ENCODE peak calls at places on chromosomes 11 and 22, in eight cellular contexts. One of them, this sample, is unnamed.

GRCh38 chr11:80393210-80393609 is 952.4 kb upstream of the TENM4 start:
- DNase-seq in lower leg skin: no peak
- DNase-seq in ovary: no peak
- DNase-seq in Right ventricle myocardium superior: no peak
- DNase-seq in PC-3: no peak
- DNase-seq in cardiac muscle cell: no peak
- DNase-seq in activated T-cell treated with anti-CD3 and anti-CD28 coated beads for 4 hours: no peak
- DNase-seq in NAMALWA: no peak
- DNase-seq in this sample: no peak

GRCh38 chr11:8768625-8769333 is 86.2 kb downstream of the RPL27A start:
- DNase-seq in lower leg skin: peak
- DNase-seq in ovary: no peak
- DNase-seq in Right ventricle myocardium superior: peak
- DNase-seq in PC-3: peak
- DNase-seq in cardiac muscle cell: no peak
- DNase-seq in activated T-cell treated with anti-CD3 and anti-CD28 coated beads for 4 hours: no peak
- DNase-seq in NAMALWA: no peak
- DNase-seq in this sample: no peak

GRCh38 chr11:78203184-78203583 is 14.5 kb downstream of the USP35 start:
- DNase-seq in lower leg skin: no peak
- DNase-seq in ovary: no peak
- DNase-seq in Right ventricle myocardium superior: no peak
- DNase-seq in PC-3: no peak
- DNase-seq in cardiac muscle cell: no peak
- DNase-seq in activated T-cell treated with anti-CD3 and anti-CD28 coated beads for 4 hours: peak
- DNase-seq in NAMALWA: no peak
- DNase-seq in this sample: peak

GRCh38 chr22:32248276-32248675 is 6.9 kb downstream of the SLC5A4 start:
- DNase-seq in lower leg skin: no peak
- DNase-seq in ovary: no peak
- DNase-seq in Right ventricle myocardium superior: no peak
- DNase-seq in PC-3: no peak
- DNase-seq in cardiac muscle cell: no peak
- DNase-seq in activated T-cell treated with anti-CD3 and anti-CD28 coated beads for 4 hours: no peak
- DNase-seq in NAMALWA: no peak
- DNase-seq in this sample: no peak

GRCh38 chr11:64787526-64788320 is 9.4 kb upstream of the SF1 start:
- DNase-seq in lower leg skin: peak
- DNase-seq in ovary: no peak
- DNase-seq in Right ventricle myocardium superior: peak
- DNase-seq in PC-3: peak
- DNase-seq in cardiac muscle cell: peak
- DNase-seq in activated T-cell treated with anti-CD3 and anti-CD28 coated beads for 4 hours: no peak
- DNase-seq in NAMALWA: peak
- DNase-seq in this sample: no peak

GRCh38 chr11:107770546-107770945 is 58.7 kb upstream of the SLN start:
- DNase-seq in lower leg skin: no peak
- DNase-seq in ovary: no peak
- DNase-seq in Right ventricle myocardium superior: no peak
- DNase-seq in PC-3: peak
- DNase-seq in cardiac muscle cell: no peak
- DNase-seq in activated T-cell treated with anti-CD3 and anti-CD28 coated beads for 4 hours: no peak
- DNase-seq in NAMALWA: no peak
- DNase-seq in this sample: no peak

GRCh38 chr11:82945682-82946081 is 44.1 kb downstream of the DDIAS start:
- DNase-seq in lower leg skin: no peak
- DNase-seq in ovary: no peak
- DNase-seq in Right ventricle myocardium superior: no peak
- DNase-seq in PC-3: no peak
- DNase-seq in cardiac muscle cell: no peak
- DNase-seq in activated T-cell treated with anti-CD3 and anti-CD28 coated beads for 4 hours: no peak
- DNase-seq in NAMALWA: no peak
- DNase-seq in this sample: no peak

GRCh38 chr11:60165538-60165937 is 17.3 kb downstream of the MS4A6A start:
- DNase-seq in lower leg skin: no peak
- DNase-seq in ovary: no peak
- DNase-seq in Right ventricle myocardium superior: no peak
- DNase-seq in PC-3: peak
- DNase-seq in cardiac muscle cell: no peak
- DNase-seq in activated T-cell treated with anti-CD3 and anti-CD28 coated beads for 4 hours: no peak
- DNase-seq in NAMALWA: no peak
- DNase-seq in this sample: no peak

GRCh38 chr11:774873-775592 is 2.3 kb downstream of the GATD1 start:
- DNase-seq in lower leg skin: peak
- DNase-seq in ovary: no peak
- DNase-seq in Right ventricle myocardium superior: no peak
- DNase-seq in PC-3: peak
- DNase-seq in cardiac muscle cell: no peak
- DNase-seq in activated T-cell treated with anti-CD3 and anti-CD28 coated beads for 4 hours: no peak
- DNase-seq in NAMALWA: no peak
- DNase-seq in this sample: no peak

GRCh38 chr11:32118025-32118974 is 27.4 kb downstream of the RCN1 start:
- DNase-seq in lower leg skin: no peak
- DNase-seq in ovary: no peak
- DNase-seq in Right ventricle myocardium superior: no peak
- DNase-seq in PC-3: peak
- DNase-seq in cardiac muscle cell: no peak
- DNase-seq in activated T-cell treated with anti-CD3 and anti-CD28 coated beads for 4 hours: no peak
- DNase-seq in NAMALWA: no peak
- DNase-seq in this sample: no peak

GRCh38 chr22:28181332-28181731 is 262.3 kb upstream of the PITPNB start:
- DNase-seq in lower leg skin: no peak
- DNase-seq in ovary: no peak
- DNase-seq in Right ventricle myocardium superior: no peak
- DNase-seq in PC-3: peak
- DNase-seq in cardiac muscle cell: no peak
- DNase-seq in activated T-cell treated with anti-CD3 and anti-CD28 coated beads for 4 hours: no peak
- DNase-seq in NAMALWA: no peak
- DNase-seq in this sample: no peak

GRCh38 chr22:49765951-49766350 is 61.7 kb downstream of the BRD1 start:
- DNase-seq in lower leg skin: peak
- DNase-seq in ovary: no peak
- DNase-seq in Right ventricle myocardium superior: no peak
- DNase-seq in PC-3: no peak
- DNase-seq in cardiac muscle cell: no peak
- DNase-seq in activated T-cell treated with anti-CD3 and anti-CD28 coated beads for 4 hours: no peak
- DNase-seq in NAMALWA: no peak
- DNase-seq in this sample: no peak